ENCODE peak calls at places on chromosome 7, in four cellular contexts. One of them, this sample, is unnamed.

GRCh38 chr7:158828343-158829020 is 827 bp downstream of the ESYT2 start:
- DNase-seq in CD8-positive, alpha-beta T cell: peak; percentile 9
- DNase-seq in H9: peak; percentile 50
- DNase-seq in cardiac muscle cell: peak; percentile 73
- DNase-seq in this sample: no peak

GRCh38 chr7:29284586-29285450 is 90.2 kb downstream of the CHN2 start:
- DNase-seq in cardiac muscle cell: no peak
- DNase-seq in CD8-positive, alpha-beta T cell: no peak
- DNase-seq in H9: no peak
- DNase-seq in this sample: no peak

GRCh38 chr7:55129409-55130078 is 110.7 kb downstream of the EGFR start:
- DNase-seq in cardiac muscle cell: no peak
- DNase-seq in CD8-positive, alpha-beta T cell: no peak
- DNase-seq in H9: no peak
- DNase-seq in this sample: no peak

GRCh38 chr7:69910150-69910549 is 311.9 kb downstream of the AUTS2 start:
- DNase-seq in CD8-positive, alpha-beta T cell: no peak
- DNase-seq in H9: no peak
- DNase-seq in cardiac muscle cell: no peak
- DNase-seq in this sample: no peak

GRCh38 chr7:131556055-131556911 is at the start of gene PODXL:
- DNase-seq in cardiac muscle cell: peak; percentile 88
- DNase-seq in H9: peak; percentile 82
- DNase-seq in CD8-positive, alpha-beta T cell: peak; percentile 23
- DNase-seq in this sample: peak; percentile 72

GRCh38 chr7:20316706-20317105 is 14.0 kb upstream of the ITGB8 start:
- DNase-seq in H9: no peak
- DNase-seq in cardiac muscle cell: no peak
- DNase-seq in CD8-positive, alpha-beta T cell: no peak
- DNase-seq in this sample: no peak

GRCh38 chr7:91685544-91685943 is 195.0 kb downstream of the MTERF1 start:
- DNase-seq in cardiac muscle cell: no peak
- DNase-seq in CD8-positive, alpha-beta T cell: no peak
- DNase-seq in H9: no peak
- DNase-seq in this sample: no peak

GRCh38 chr7:44224216-44224950 is 23.6 kb downstream of the YKT6 start:
- DNase-seq in cardiac muscle cell: no peak
- DNase-seq in H9: no peak
- DNase-seq in CD8-positive, alpha-beta T cell: no peak
- DNase-seq in this sample: no peak

GRCh38 chr7:44696728-44697127 is 51.9 kb upstream of the ZMIZ2 start:
- DNase-seq in CD8-positive, alpha-beta T cell: no peak
- DNase-seq in cardiac muscle cell: no peak
- DNase-seq in H9: no peak
- DNase-seq in this sample: no peak

GRCh38 chr7:6235029-6235627 is 37.3 kb downstream of the CYTH3 start:
- DNase-seq in CD8-positive, alpha-beta T cell: no peak
- DNase-seq in cardiac muscle cell: no peak
- DNase-seq in H9: no peak
- DNase-seq in this sample: no peak

GRCh38 chr7:155577509-155577905 is 31.1 kb upstream of the CNPY1 start:
- DNase-seq in cardiac muscle cell: no peak
- DNase-seq in H9: no peak
- DNase-seq in CD8-positive, alpha-beta T cell: no peak
- DNase-seq in this sample: no peak

GRCh38 chr7:105269397-105269796 is 119.3 kb downstream of the SRPK2 start:
- DNase-seq in H9: no peak
- DNase-seq in cardiac muscle cell: no peak
- DNase-seq in CD8-positive, alpha-beta T cell: no peak
- DNase-seq in this sample: no peak
- TF ChIP-seq CTCF in H9: no peak
- TF ChIP-seq CTCF in cardiac muscle cell: no peak
- TF ChIP-seq CTCF in CD8-positive, alpha-beta T cell: no peak
- TF ChIP-seq CTCF in this sample: no peak

GRCh38 chr7:96596120-96596826 is 113.4 kb downstream of the SEM1 start:
- DNase-seq in CD8-positive, alpha-beta T cell: no peak
- DNase-seq in H9: no peak
- DNase-seq in cardiac muscle cell: peak; percentile 11
- DNase-seq in this sample: no peak
- TF ChIP-seq CTCF in CD8-positive, alpha-beta T cell: no peak
- TF ChIP-seq CTCF in H9: no peak
- TF ChIP-seq CTCF in cardiac muscle cell: no peak
- TF ChIP-seq CTCF in this sample: no peak

GRCh38 chr7:41005381-41005901 is 697.4 kb downstream of the INHBA start:
- DNase-seq in H9: no peak
- DNase-seq in CD8-positive, alpha-beta T cell: no peak
- DNase-seq in cardiac muscle cell: no peak
- DNase-seq in this sample: no peak

GRCh38 chr7:41006591-41006990 is 696.3 kb downstream of the INHBA start:
- DNase-seq in H9: no peak
- DNase-seq in CD8-positive, alpha-beta T cell: no peak
- DNase-seq in cardiac muscle cell: no peak
- DNase-seq in this sample: no peak

GRCh38 chr7:41007351-41007751 is 695.5 kb downstream of the INHBA start:
- DNase-seq in H9: no peak
- DNase-seq in cardiac muscle cell: no peak
- DNase-seq in CD8-positive, alpha-beta T cell: no peak
- DNase-seq in this sample: no peak

GRCh38 chr7:41000042-41000441 is 702.8 kb downstream of the INHBA start:
- DNase-seq in CD8-positive, alpha-beta T cell: no peak
- DNase-seq in cardiac muscle cell: no peak
- DNase-seq in H9: no peak
- DNase-seq in this sample: no peak

DNA sequence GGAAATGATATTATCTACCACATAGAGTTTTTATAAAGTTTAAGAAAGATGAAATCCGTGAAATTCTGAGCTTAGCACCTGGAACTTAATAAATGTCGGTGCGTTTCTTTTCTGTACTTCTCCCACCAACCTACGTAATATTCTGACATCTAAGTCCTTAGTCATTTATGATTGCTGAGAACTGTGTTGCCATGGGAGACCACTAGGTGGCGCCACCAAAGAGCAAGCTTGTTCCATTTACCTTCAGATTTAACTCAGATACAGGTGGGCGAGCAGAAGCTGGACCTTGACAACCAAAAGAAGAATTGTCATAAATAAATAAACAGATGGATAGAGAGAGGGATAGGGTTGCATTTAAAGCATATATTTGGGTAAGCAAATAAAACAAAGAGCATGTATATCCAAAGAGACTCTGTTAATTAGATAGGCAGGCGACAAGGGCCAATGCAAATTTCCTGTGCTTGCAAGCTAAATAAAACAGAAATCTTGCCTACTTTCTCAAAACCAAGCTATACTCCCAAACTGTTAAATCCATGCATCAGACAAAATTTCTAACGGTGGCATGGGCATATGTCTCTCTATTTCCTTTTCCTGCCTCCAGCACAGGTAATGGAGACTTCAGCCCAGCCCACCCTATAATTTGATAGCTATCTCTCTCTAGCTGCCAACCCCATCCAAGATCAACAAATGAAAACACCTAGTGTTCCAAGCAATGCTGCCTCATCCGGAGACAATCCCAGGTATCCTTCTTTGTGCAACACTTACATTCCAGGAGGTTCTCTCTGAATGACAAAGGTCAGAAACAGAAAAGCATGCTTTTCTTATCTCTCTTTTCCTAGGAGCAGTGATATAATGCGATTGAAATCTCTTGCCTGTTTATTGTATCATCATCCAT is 699.6 kb downstream of the INHBA start:
- DNase-seq in CD8-positive, alpha-beta T cell: no peak
- DNase-seq in H9: peak; percentile 63
- DNase-seq in cardiac muscle cell: peak; percentile 44
- DNase-seq in this sample: no peak
- TF ChIP-seq CTCF in CD8-positive, alpha-beta T cell: peak; percentile 29
- TF ChIP-seq CTCF in H9: peak; percentile 94
- TF ChIP-seq CTCF in cardiac muscle cell: peak; percentile 85
- TF ChIP-seq CTCF in this sample: peak; percentile 85

GRCh38 chr7:50404392-50404791 is 45.8 kb downstream of the FIGNL1 start:
- DNase-seq in CD8-positive, alpha-beta T cell: no peak
- DNase-seq in H9: no peak
- DNase-seq in cardiac muscle cell: peak; percentile 9
- DNase-seq in this sample: no peak
- TF ChIP-seq CTCF in CD8-positive, alpha-beta T cell: no peak
- TF ChIP-seq CTCF in H9: peak; percentile 50
- TF ChIP-seq CTCF in cardiac muscle cell: no peak
- TF ChIP-seq CTCF in this sample: no peak

GRCh38 chr7:149724661-149725425 is 48.5 kb downstream of the ZNF467 start:
- DNase-seq in cardiac muscle cell: no peak
- DNase-seq in CD8-positive, alpha-beta T cell: no peak
- DNase-seq in H9: peak; percentile 14
- DNase-seq in this sample: no peak
- TF ChIP-seq CTCF in cardiac muscle cell: no peak
- TF ChIP-seq CTCF in CD8-positive, alpha-beta T cell: no peak
- TF ChIP-seq CTCF in H9: no peak
- TF ChIP-seq CTCF in this sample: no peak

GRCh38 chr7:35249537-35249907 is 4.4 kb downstream of the TBX20 start:
- DNase-seq in cardiac muscle cell: peak; percentile 53
- DNase-seq in CD8-positive, alpha-beta T cell: no peak
- DNase-seq in H9: peak; percentile 68
- DNase-seq in this sample: no peak

GRCh38 chr7:35251606-35252310 is 2.1 kb downstream of the TBX20 start:
- DNase-seq in cardiac muscle cell: no peak
- DNase-seq in CD8-positive, alpha-beta T cell: no peak
- DNase-seq in H9: no peak
- DNase-seq in this sample: no peak

GRCh38 chr7:35252584-35252983 is 1.3 kb downstream of the TBX20 start:
- DNase-seq in cardiac muscle cell: no peak
- DNase-seq in H9: no peak
- DNase-seq in CD8-positive, alpha-beta T cell: no peak
- DNase-seq in this sample: no peak

GRCh38 chr7:35250452-35250851 is 3.4 kb downstream of the TBX20 start:
- DNase-seq in H9: no peak
- DNase-seq in CD8-positive, alpha-beta T cell: no peak
- DNase-seq in cardiac muscle cell: no peak
- DNase-seq in this sample: no peak

GRCh38 chr7:35250941-35251340 is 3.0 kb downstream of the TBX20 start:
- DNase-seq in CD8-positive, alpha-beta T cell: no peak
- DNase-seq in H9: no peak
- DNase-seq in cardiac muscle cell: peak; percentile 75
- DNase-seq in this sample: no peak
- TF ChIP-seq CTCF in CD8-positive, alpha-beta T cell: no peak
- TF ChIP-seq CTCF in H9: no peak
- TF ChIP-seq CTCF in cardiac muscle cell: no peak
- TF ChIP-seq CTCF in this sample: no peak

GRCh38 chr7:98165827-98166667 is 45.2 kb upstream of the BHLHA15 start:
- DNase-seq in H9: peak; percentile 69
- DNase-seq in CD8-positive, alpha-beta T cell: peak; percentile 31
- DNase-seq in cardiac muscle cell: peak; percentile 63
- DNase-seq in this sample: peak; percentile 47
- TF ChIP-seq CTCF in H9: peak; percentile 90
- TF ChIP-seq CTCF in CD8-positive, alpha-beta T cell: peak; percentile 69
- TF ChIP-seq CTCF in cardiac muscle cell: peak; percentile 74
- TF ChIP-seq CTCF in this sample: peak; percentile 51

DNA sequence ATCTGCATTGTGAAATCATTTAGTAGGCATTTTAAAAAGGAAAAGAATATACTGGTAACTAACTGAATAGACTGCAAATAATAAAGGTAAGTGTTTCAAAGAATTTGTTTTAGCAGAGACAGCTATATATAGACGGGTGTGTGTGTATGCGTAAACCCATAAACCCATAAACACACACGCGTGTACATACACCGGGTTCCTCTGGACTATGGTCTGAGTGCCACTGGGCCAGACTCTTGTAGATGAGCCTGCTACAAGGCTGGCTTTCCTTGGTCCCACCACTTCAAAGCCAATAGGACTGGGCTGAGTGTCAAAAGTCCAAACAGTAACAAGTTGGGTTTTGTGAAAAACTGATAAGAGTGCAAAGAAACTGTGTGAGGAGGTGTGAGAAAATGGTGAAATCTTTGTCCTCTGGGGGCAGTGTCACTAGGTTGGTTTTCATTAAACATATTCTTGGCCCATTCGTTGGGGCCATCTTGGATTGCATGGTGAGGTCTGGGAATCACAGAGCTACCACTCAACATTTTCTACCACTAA is 39.8 kb downstream of the GNA12 start:
- DNase-seq in H9: no peak
- DNase-seq in cardiac muscle cell: no peak
- DNase-seq in CD8-positive, alpha-beta T cell: no peak
- DNase-seq in this sample: no peak
- TF ChIP-seq CTCF in H9: peak; percentile 38
- TF ChIP-seq CTCF in cardiac muscle cell: no peak
- TF ChIP-seq CTCF in CD8-positive, alpha-beta T cell: no peak
- TF ChIP-seq CTCF in this sample: no peak

This sample was measured in mesothelial cell of epicardium.